ENCODE peak calls at places on chromosome 4, in eight cellular contexts. S is adrenal gland, O is thyroid gland, I is heart left ventricle, Y is tibial nerve, R is Peyer's patch, V is uterus, W is breast epithelium. B is an unnamed sample. For H3K4me1, the result is how much of the 10 kb centered on the place peaks cover.

GRCh38 chr4:6824071-6824470 is 41.5 kb downstream of the KIAA0232 start:
- DNase-seq in V (no peak), O (no peak), R (no peak), Y (no peak), S (no peak), I (no peak), W (no peak), B (no peak)

GRCh38 chr4:54658321-54659093 is 750 bp downstream of the KIT start:
- DNase-seq in W (peak), Y (peak), R (peak), O (peak), S (peak), I (peak), V (peak), B (peak)

GRCh38 chr4:110361921-110362320 is 114.0 kb upstream of the ENPEP start:
- DNase-seq in R (no peak), I (no peak), V (no peak), W (no peak), O (no peak), S (no peak), Y (no peak), B (no peak)

GRCh38 chr4:89324671-89325070 is 17.1 kb upstream of the GPRIN3 start:
- DNase-seq in O (no peak), W (no peak), Y (no peak), I (no peak), V (no peak), S (no peak), R (no peak), B (no peak)

GRCh38 chr4:22389240-22389871 is 126.5 kb downstream of the ADGRA3 start:
- DNase-seq in V (peak), I (no peak), Y (peak), O (peak), W (no peak), S (peak), R (peak), B (peak)

GRCh38 chr4:169315530-169316306 is 45.0 kb upstream of the SH3RF1 start:
- DNase-seq in V (no peak), Y (no peak), I (no peak), R (no peak), W (no peak), S (no peak), O (peak), B (no peak)

GRCh38 chr4:174005422-174005821 is 278.0 kb downstream of the FBXO8 start:
- DNase-seq in O (no peak), R (no peak), S (no peak), Y (no peak), W (no peak), V (no peak), I (no peak), B (no peak)

GRCh38 chr4:86564795-86565194 is 29.3 kb upstream of the PTPN13 start:
- DNase-seq in R (no peak), Y (no peak), O (peak), S (no peak), V (no peak), W (no peak), I (no peak), B (no peak)

GRCh38 chr4:188307591-188307990 is 168.3 kb downstream of the TRIML1 start:
- DNase-seq in O (no peak), V (no peak), S (no peak), R (no peak), Y (no peak), W (no peak), I (no peak), B (no peak)

GRCh38 chr4:19780871-19781270 is 470.8 kb upstream of the SLIT2 start:
- DNase-seq in I (no peak), S (no peak), Y (no peak), O (no peak), R (no peak), W (no peak), V (no peak), B (no peak)

GRCh38 chr4:36388710-36389109 is 107.3 kb downstream of the DTHD1 start:
- DNase-seq in Y (no peak), I (no peak), S (no peak), W (no peak), V (no peak), O (no peak), R (no peak), B (no peak)

GRCh38 chr4:6152879-6153705 is 47.3 kb downstream of the JAKMIP1 start:
- DNase-seq in Y (no peak), R (no peak), I (peak), W (no peak), V (no peak), S (no peak), O (no peak), B (no peak)

GRCh38 chr4:155972098-155972497 is 18.4 kb upstream of the CTSO start:
- DNase-seq in W (no peak), R (no peak), O (no peak), Y (peak), I (no peak), S (no peak), V (no peak), B (no peak)

GRCh38 chr4:41776466-41776865 is 27.9 kb upstream of the PHOX2B start:
- DNase-seq in Y (no peak), V (no peak), W (no peak), O (no peak), I (no peak), R (no peak), S (no peak), B (no peak)

DNA sequence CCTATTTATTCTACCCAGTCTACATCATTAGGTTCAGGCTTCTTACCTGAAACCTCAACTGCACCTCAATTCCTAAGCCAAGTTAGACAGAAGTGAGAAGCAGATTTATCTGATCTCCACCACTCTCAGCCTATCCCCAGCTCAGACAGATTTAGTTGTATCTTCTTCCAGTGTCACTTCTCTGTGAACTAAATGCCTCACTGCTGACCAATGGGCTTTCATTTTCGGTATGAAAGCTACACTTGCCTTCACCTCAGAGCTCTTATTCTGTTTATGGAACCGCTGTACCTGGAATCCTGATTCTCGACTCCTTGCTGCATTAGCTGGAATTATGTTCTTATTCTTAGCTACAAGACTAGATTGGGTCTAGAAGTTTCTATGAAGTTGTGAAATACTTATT is 833.2 kb downstream of the CCSER1 start:
- DNase-seq in Y (no peak), R (no peak), S (no peak), W (no peak), O (no peak), V (no peak), I (no peak), B (no peak)
- TF ChIP-seq POLR2A in Y (no peak), R (no peak), S (no peak), W (no peak), O (no peak), V (no peak), I (no peak), B (no peak)

GRCh38 chr4:78684196-78685079 is 91.7 kb upstream of the BMP2K start:
- DNase-seq in O (no peak), Y (no peak), R (no peak), I (no peak), W (no peak), V (no peak), S (no peak), B (no peak)
- H3K4me1 ChIP-seq in O (under half), Y (under half), R (under half), I (under half), W (under half), V (under half), S (under half), B (under half)

GRCh38 chr4:138951764-138952163 is 63.8 kb upstream of the NOCT start:
- DNase-seq in O (no peak), Y (no peak), R (no peak), W (no peak), S (no peak), I (no peak), V (no peak), B (no peak)

GRCh38 chr4:138949866-138950265 is 65.7 kb upstream of the NOCT start:
- DNase-seq in W (no peak), O (no peak), R (no peak), S (no peak), Y (no peak), I (no peak), V (no peak), B (no peak)

GRCh38 chr4:138945840-138946239 is 69.7 kb upstream of the NOCT start:
- DNase-seq in S (no peak), Y (no peak), W (no peak), O (no peak), V (no peak), R (no peak), I (no peak), B (no peak)

GRCh38 chr4:138946306-138946705 is 69.3 kb upstream of the NOCT start:
- DNase-seq in S (no peak), W (no peak), I (no peak), O (no peak), R (no peak), Y (no peak), V (no peak), B (no peak)

DNA sequence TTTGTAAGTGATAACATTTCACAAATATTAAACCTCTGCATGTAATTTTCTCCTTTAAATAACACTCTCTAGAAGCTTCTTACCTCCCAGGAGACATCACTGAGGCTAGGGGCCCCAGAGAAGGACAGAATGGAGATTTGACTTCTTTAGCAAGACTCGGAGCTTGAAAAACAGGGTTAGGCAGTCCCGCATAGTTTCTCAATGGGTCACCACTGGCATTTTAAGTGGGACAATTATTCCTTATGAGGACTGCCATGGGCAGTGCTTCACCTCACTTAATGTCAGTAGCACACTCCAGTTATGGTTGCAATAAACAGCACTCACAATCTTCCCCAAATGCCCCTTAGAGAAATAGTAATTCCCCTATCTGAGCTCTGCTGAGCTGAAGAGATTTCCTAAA is 66.7 kb upstream of the NOCT start:
- DNase-seq in V (no peak), R (no peak), W (no peak), I (no peak), S (no peak), Y (no peak), O (no peak), B (no peak)
- TF ChIP-seq POLR2A in V (no peak), R (no peak), W (no peak), I (no peak), S (no peak), Y (no peak), O (no peak), B (no peak)

GRCh38 chr4:7830747-7831146 is 108.9 kb downstream of the AFAP1 start:
- DNase-seq in R (no peak), Y (no peak), W (no peak), O (no peak), S (no peak), V (no peak), I (no peak), B (no peak)

GRCh38 chr4:7829687-7830580 is 109.7 kb downstream of the AFAP1 start:
- DNase-seq in W (no peak), S (no peak), O (no peak), R (no peak), I (no peak), Y (no peak), V (no peak), B (no peak)

GRCh38 chr4:7828011-7828720 is 111.5 kb downstream of the AFAP1 start:
- DNase-seq in O (no peak), I (peak), S (no peak), V (peak), R (no peak), Y (peak), W (peak), B (peak)

GRCh38 chr4:7827566-7827965 is 112.1 kb downstream of the AFAP1 start:
- DNase-seq in W (no peak), S (no peak), I (no peak), V (no peak), O (no peak), R (no peak), Y (no peak), B (no peak)

GRCh38 chr4:7828926-7829325 is 110.7 kb downstream of the AFAP1 start:
- DNase-seq in O (no peak), Y (no peak), S (no peak), R (no peak), W (no peak), I (no peak), V (no peak), B (no peak)
- H3K4me1 ChIP-seq in O (under half), Y (under half), S (under half), R (under half), W (under half), I (under half), V (under half), B (under half)

GRCh38 chr4:138055890-138056289 is 186.3 kb downstream of the SLC7A11 start:
- DNase-seq in I (no peak), V (no peak), S (no peak), Y (no peak), W (no peak), R (no peak), O (no peak), B (no peak)

GRCh38 chr4:138056541-138056940 is 185.6 kb downstream of the SLC7A11 start:
- DNase-seq in V (no peak), S (no peak), Y (no peak), R (no peak), O (no peak), W (no peak), I (no peak), B (no peak)

GRCh38 chr4:138051157-138051556 is 191.0 kb downstream of the SLC7A11 start:
- DNase-seq in Y (no peak), V (no peak), W (no peak), O (no peak), I (no peak), S (no peak), R (no peak), B (no peak)

GRCh38 chr4:138050601-138051000 is 191.5 kb downstream of the SLC7A11 start:
- DNase-seq in O (no peak), S (no peak), I (no peak), Y (no peak), W (no peak), R (no peak), V (no peak), B (no peak)

DNA sequence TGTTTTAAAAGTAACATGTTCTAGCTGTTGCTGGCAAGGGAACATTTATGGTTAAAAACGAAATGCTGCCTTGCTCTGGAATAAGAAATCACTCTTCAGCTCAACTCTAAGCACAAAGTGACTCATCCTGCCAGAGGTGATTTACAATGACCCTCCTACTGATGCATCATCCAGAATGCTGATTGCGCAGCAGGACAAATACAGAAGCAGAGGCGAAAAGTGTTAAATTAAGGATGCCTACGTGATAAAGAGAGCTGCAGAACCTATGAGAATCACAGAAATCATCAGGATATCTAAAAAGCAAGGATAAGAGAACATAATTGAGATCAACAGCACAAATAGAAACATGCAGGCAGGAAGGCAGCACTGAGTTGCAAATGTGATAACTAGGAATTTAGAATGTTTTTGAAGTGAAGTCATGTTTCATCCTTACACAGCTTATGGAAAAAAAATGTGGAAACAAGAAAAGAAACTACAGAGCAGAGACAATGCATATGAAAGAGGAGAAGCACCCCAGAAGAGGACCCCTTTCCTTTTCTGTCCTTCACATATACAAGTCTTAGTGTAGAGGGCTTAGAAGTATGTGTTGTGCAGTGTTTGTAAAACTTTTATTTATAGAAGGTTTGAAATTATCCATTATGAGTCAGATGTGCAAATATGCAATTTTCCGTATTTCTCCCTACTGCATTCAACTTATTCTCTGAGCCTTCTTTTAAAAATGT is 188.4 kb downstream of the SLC7A11 start:
- DNase-seq in V (peak), R (no peak), O (no peak), I (no peak), W (no peak), Y (no peak), S (peak), B (no peak)
- TF ChIP-seq POLR2A in V (no peak), R (no peak), O (no peak), I (no peak), W (no peak), Y (no peak), S (no peak), B (no peak)

GRCh38 chr4:113575391-113575790 is 186.1 kb downstream of the CAMK2D start:
- DNase-seq in O (peak), R (no peak), V (no peak), S (no peak), Y (no peak), W (no peak), I (no peak), B (no peak)
- H3K4me1 ChIP-seq in O (under half), R (under half), V (under half), S (under half), Y (under half), W (under half), I (under half), B (under half)